ENCODE peak calls at places on chromosomes 11 and 22, in four cellular contexts. L is GM12878, F is A549, T is K562. Q is an unnamed sample.
A peak's percentile ranks its signal among the peaks of the same experiment; 100 is the strongest.

GRCh38 chr11:117220568-117220967 is 11.3 kb downstream of the PCSK7 start:
- DNase-seq in L (no peak), F (no peak), T (no peak), Q (no peak)

GRCh38 chr11:62057069-62057468 is 66.7 kb upstream of the INCENP start:
- DNase-seq in L (no peak), F (no peak), T (no peak), Q (no peak)

GRCh38 chr11:56066980-56067379 is 26.1 kb upstream of the OR8I2 start:
- DNase-seq in L (no peak), F (no peak), T (no peak), Q (no peak)

GRCh38 chr11:43396617-43397016 is 37.9 kb downstream of the TTC17 start:
- DNase-seq in L (no peak), F (no peak), T (no peak), Q (no peak)

GRCh38 chr11:64123102-64123434 is 42.8 kb downstream of the MACROD1 start:
- DNase-seq in L (no peak), F (no peak), T (no peak), Q (no peak)

GRCh38 chr22:46535876-46536558 is 1.4 kb downstream of the CELSR1 start:
- DNase-seq in L (no peak), F (no peak), T (no peak), Q (no peak)

GRCh38 chr11:77191823-77192495 is 63.9 kb downstream of the MYO7A start:
- DNase-seq in L (no peak), F (peak; percentile 95), T (peak; percentile 86), Q (peak; percentile 41)

GRCh38 chr11:2586091-2586792 is 113.6 kb downstream of the KCNQ1OT1 start:
- DNase-seq in L (no peak), F (no peak), T (no peak), Q (no peak)

GRCh38 chr22:29827091-29827490 is 11.0 kb downstream of the ASCC2 start:
- DNase-seq in L (no peak), F (no peak), T (no peak), Q (no peak)

GRCh38 chr11:57499983-57500461 is 15.5 kb downstream of the SLC43A1 start:
- DNase-seq in L (no peak), F (no peak), T (no peak), Q (no peak)

GRCh38 chr11:127627629-127628462 is 627.3 kb upstream of the KIRREL3 start:
- DNase-seq in L (no peak), F (no peak), T (no peak), Q (no peak)

GRCh38 chr11:127625402-127625801 is 624.8 kb upstream of the KIRREL3 start:
- DNase-seq in L (no peak), F (no peak), T (no peak), Q (no peak)

GRCh38 chr11:127628463-127628785 is 627.9 kb upstream of the KIRREL3 start:
- DNase-seq in L (no peak), F (no peak), T (no peak), Q (no peak)

GRCh38 chr11:127620660-127621059 is 620.1 kb upstream of the KIRREL3 start:
- DNase-seq in L (no peak), F (no peak), T (no peak), Q (no peak)

DNA sequence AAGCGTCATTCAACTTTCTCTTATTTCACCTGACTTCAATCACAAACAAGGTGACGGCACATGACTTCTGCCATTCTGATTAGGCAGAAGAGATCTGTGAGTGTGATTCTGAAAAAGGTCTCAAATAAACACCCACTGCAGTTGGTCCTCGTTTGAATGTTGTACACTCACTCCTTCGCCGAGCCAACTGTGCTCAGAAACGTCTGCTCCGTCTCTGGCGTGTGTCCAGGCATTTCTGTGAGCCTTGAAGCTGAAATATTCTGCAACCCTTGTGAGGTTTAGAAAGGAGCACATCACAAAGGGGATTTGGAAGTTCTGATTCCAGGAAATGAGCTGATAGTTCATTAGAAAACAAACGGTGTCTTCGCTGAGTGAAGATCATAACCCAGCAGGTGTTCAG is 623.9 kb upstream of the KIRREL3 start:
- DNase-seq in L (no peak), F (no peak), T (no peak), Q (no peak)
- TF ChIP-seq CHD4 in L (no peak), F (no peak), T (no peak), Q (no peak)

DNA sequence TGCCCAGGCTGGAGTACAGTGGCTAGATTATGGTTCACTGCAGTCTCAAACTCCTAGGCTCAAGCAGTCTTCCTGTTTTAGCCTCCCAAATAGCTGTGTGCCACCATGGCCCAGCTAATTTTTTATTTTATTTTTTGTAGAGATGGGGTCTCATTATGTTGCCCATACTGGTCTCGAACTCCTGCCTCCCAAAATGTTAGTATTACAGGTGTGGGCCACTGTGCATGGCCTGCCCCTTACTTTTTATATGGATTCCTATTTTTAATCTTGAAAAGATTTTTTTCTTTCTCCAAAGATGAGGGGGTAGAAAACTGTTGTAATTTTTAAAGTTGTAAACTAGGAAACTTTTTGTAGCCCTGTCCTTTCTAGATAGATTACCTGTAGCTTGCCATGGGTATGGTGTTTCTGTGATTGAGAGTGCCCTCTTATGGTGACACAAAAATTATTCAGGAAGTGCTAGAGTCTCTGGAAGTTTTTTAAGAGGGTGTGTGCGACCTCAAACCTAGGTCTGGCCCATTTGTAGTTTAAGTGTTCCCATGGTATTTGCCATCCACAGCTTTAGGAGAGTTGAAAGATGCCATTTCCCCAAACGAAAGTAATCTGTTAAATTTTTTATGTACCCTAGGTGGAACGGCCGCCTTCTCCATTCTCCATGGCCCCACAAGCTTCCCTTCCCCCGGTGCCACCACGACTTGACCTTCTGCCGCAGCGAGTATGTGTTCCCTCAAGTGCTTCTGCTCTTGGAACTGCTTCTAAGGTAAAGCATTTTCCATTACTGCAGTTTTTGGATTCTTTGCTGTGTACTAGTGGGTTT is 32.4 kb downstream of the MCAM start:
- DNase-seq in L (no peak), F (peak; percentile 25), T (no peak), Q (peak; percentile 34)
- TF ChIP-seq CHD4 in L (no peak), F (no peak), T (no peak), Q (no peak)

GRCh38 chr11:40306938-40307548 is 1152.4 kb downstream of the LRRC4C start:
- DNase-seq in L (no peak), F (peak; percentile 25), T (peak; percentile 28), Q (peak; percentile 10)

DNA sequence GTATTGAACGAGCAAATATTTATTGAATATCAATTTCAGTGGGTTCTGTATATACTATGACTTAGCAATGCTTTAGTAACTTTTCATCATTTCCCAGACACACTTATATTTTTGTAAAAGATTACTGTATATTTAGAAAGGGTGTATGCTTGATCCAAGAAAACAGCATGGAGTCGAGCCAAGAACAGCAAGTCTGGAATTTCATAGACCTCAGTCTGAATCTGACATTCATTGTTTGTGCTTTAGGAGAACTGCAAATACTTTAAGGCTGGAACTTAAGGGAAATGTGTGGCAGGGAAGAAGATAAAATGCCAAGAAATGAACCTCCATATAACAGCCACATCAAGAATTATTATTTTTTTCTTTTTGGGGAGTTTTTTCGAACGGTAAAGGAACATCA is 1156.8 kb downstream of the LRRC4C start:
- DNase-seq in L (no peak), F (no peak), T (no peak), Q (no peak)
- TF ChIP-seq CHD4 in L (no peak), F (no peak), T (no peak), Q (no peak)

GRCh38 chr11:35935390-35935789 is 8.5 kb upstream of the LDLRAD3 start:
- DNase-seq in L (no peak), F (no peak), T (no peak), Q (no peak)
- TF ChIP-seq CHD4 in L (no peak), F (no peak), T (no peak), Q (no peak)

GRCh38 chr22:39545310-39546063 is 12.9 kb upstream of the RPS19BP1 start:
- DNase-seq in L (no peak), F (no peak), T (peak; percentile 62), Q (no peak)
- TF ChIP-seq CHD4 in L (no peak), F (no peak), T (no peak), Q (no peak)

DNA sequence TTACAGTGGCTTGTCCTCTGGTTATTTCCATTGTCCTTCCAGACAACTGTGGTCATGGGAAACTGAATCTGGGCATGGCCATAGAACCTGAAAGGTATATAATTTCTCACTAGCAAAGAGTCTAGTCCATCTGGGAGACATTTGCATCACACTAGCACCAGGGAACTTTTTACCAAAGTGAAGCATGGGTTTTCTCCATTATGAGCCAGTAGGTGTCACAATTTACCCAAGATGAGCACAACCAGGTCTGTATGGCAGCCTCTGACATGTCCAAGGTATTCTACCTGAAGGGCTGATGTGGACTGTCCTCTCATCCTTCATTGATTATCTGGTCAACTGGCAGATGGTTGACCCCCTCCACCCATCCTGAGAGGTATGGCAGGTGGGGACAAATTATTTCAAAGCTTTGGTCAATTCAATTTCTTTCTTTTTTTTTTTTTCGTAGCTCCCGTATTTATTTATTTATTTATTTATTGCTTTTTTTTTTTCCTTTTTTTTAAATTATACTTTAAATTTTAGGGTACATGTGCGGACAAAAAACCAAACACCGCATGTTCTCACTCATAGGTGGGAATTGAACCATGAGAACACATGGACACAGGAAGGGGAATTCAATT is 425.9 kb downstream of the TMEM135 start:
- DNase-seq in L (no peak), F (peak; percentile 24), T (peak; percentile 34), Q (peak; percentile 38)
- TF ChIP-seq CHD4 in L (no peak), F (no peak), T (no peak), Q (no peak)

GRCh38 chr11:114956565-114956964 is 278.2 kb downstream of the NXPE2 start:
- DNase-seq in L (no peak), F (no peak), T (no peak), Q (no peak)
- TF ChIP-seq CHD4 in L (no peak), F (no peak), T (no peak), Q (no peak)

DNA sequence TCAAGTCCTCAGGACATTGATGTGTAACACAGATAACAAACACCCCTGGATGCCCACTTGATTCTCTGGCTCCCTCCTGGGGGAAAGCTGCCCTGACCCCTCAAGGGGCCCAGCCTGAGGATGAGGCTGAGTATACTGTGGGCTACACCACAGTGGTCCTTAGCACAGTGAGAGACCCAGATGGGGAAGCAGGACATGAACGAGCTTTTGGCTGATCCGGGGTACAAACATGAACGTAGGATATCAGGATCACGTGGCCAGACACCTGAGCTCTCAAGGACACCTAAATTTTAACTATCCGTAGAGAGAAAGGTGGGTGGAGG is 87.1 kb upstream of the VPREB1 start:
- DNase-seq in L (no peak), F (no peak), T (peak; percentile 53), Q (no peak)
- TF ChIP-seq CHD4 in L (no peak), F (no peak), T (no peak), Q (no peak)

Q was measured in HepG2.